ENCODE peak calls at places on chromosomes 5 and 9, in six cellular contexts. D, I, T, U, V and A are unnamed samples.

GRCh38 chr5:42612997-42613396 is 143.6 kb upstream of the CCDC152 start:
- DNase-seq in D (no peak), U (no peak), T (no peak), I (no peak), V (no peak), A (no peak)

GRCh38 chr9:135896626-135897025 is 10.7 kb downstream of the CAMSAP1 start:
- DNase-seq in V (no peak), D (no peak), T (no peak), U (no peak), I (no peak), A (no peak)

GRCh38 chr9:14692536-14692917 is 705 bp downstream of the ZDHHC21 start:
- DNase-seq in D (no peak), T (no peak), U (no peak), I (no peak), V (peak), A (no peak)

GRCh38 chr5:400282-401215 is 42.4 kb upstream of the EXOC3 start:
- DNase-seq in I (peak), D (no peak), U (no peak), V (no peak), T (no peak), A (no peak)

GRCh38 chr9:68507098-68507795 is 33.4 kb downstream of the TMEM252 start:
- DNase-seq in V (no peak), T (no peak), D (peak), U (no peak), I (no peak), A (no peak)

GRCh38 chr5:43917925-43918324 is 314.9 kb downstream of the NNT start:
- DNase-seq in I (no peak), V (no peak), U (no peak), T (no peak), D (no peak), A (no peak)

GRCh38 chr5:102223542-102224444 is 72.3 kb downstream of the SLCO4C1 start:
- DNase-seq in U (no peak), T (no peak), I (no peak), D (peak), V (peak), A (no peak)

GRCh38 chr5:65823820-65824445 is 101.9 kb downstream of the NLN start:
- DNase-seq in V (no peak), U (no peak), I (no peak), T (no peak), D (no peak), A (no peak)

GRCh38 chr5:123088031-123088805 is 823 bp upstream of the PRDM6 start:
- DNase-seq in D (no peak), T (no peak), I (peak), U (no peak), V (peak), A (no peak)

GRCh38 chr5:432928-433791 is 9.8 kb upstream of the EXOC3 start:
- DNase-seq in T (no peak), D (no peak), I (no peak), U (no peak), V (no peak), A (no peak)

GRCh38 chr9:76529667-76530066 is 70.7 kb downstream of the GCNT1 start:
- DNase-seq in D (no peak), U (no peak), T (no peak), V (no peak), I (no peak), A (no peak)

GRCh38 chr9:76528642-76529190 is 69.7 kb downstream of the GCNT1 start:
- DNase-seq in T (no peak), U (no peak), D (no peak), V (no peak), I (no peak), A (no peak)

GRCh38 chr9:76534031-76534430 is 75.0 kb downstream of the GCNT1 start:
- DNase-seq in I (no peak), T (no peak), U (no peak), D (no peak), V (no peak), A (no peak)

GRCh38 chr9:76530458-76531100 is 71.6 kb downstream of the GCNT1 start:
- DNase-seq in D (no peak), T (no peak), V (no peak), U (no peak), I (no peak), A (no peak)

DNA sequence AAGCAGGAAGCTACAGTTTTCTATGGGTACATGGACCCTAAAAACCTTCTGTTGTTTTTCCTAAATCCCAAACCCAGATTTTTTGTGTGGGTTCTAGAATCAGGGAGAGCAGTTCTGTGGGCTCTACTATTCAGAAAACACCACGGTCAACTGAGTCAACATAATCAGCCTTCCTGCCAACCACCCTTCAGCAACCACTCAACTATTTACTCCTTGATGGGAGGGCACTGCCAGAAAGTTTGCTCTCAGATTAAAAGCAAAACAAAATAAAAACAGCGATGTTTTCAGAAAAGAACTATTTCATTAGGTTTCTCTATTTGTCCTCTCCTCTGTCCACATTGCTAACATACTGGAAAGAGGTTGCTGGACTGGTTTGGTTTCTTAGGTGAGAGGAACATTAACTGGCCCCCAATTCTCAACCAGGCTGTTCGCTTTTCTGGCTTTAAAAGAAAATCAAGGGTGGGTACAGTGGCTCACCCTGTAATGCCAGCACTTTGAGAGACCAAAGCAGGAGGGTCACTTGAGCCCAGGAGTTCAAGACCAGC is 72.3 kb downstream of the GCNT1 start:
- DNase-seq in T (no peak), U (no peak), D (no peak), I (no peak), V (no peak), A (no peak)
- TF ChIP-seq POLR2AphosphoS5 in T (no peak), U (no peak), D (no peak), I (no peak), V (no peak), A (no peak)

GRCh38 chr9:116416421-116416820 is 262.8 kb downstream of the PAPPA start:
- DNase-seq in U (no peak), I (no peak), V (no peak), D (no peak), T (no peak), A (no peak)
- TF ChIP-seq POLR2A in U (no peak), I (no peak), V (no peak), D (no peak), T (no peak), A (no peak)

GRCh38 chr5:132268698-132269551 is 11.4 kb downstream of the PDLIM4 start:
- DNase-seq in V (no peak), T (no peak), I (peak), U (peak), D (peak), A (no peak)
- TF ChIP-seq TAF1 in V (no peak), T (no peak), I (no peak), U (no peak), D (no peak), A (no peak)

DNA sequence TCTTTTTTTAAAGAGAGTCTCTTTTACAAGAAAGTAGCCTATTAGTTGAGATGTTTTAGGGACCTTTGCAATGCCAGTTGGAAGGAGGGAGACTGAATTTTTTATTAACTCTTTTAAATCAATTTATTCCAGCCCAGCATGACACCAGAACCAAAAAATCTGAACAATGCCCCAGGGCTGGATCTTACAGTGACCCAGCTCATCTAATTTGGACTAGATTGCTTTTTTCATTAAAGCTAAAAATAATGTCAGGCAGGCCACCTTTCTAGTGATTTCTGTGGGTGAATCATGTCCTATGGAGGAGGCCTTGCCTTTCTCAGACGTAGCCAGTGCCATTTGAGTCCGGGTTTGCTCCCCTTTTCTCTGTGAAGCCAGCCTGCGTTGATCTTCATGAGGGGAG is 38.8 kb downstream of the MAP1B start:
- DNase-seq in U (no peak), D (no peak), V (no peak), I (no peak), T (no peak), A (no peak)
- TF ChIP-seq POLR2AphosphoS5 in U (no peak), D (no peak), V (no peak), I (no peak), T (no peak), A (no peak)

GRCh38 chr5:180810210-180811011 is 7.8 kb upstream of the MGAT1 start:
- DNase-seq in V (peak), T (peak), U (peak), I (peak), D (peak), A (peak)
- TF ChIP-seq POLR2A in V (peak), T (peak), U (peak), I (peak), D (peak), A (peak)

GRCh38 chr5:54601832-54602231 is 84.3 kb downstream of the SNX18 start:
- DNase-seq in I (no peak), D (no peak), V (no peak), U (no peak), T (no peak), A (no peak)

GRCh38 chr5:54595724-54596123 is 78.2 kb downstream of the SNX18 start:
- DNase-seq in I (no peak), T (no peak), V (no peak), U (no peak), D (no peak), A (no peak)

GRCh38 chr5:54603372-54603771 is 85.8 kb downstream of the SNX18 start:
- DNase-seq in T (no peak), I (no peak), D (no peak), V (no peak), U (no peak), A (no peak)

DNA sequence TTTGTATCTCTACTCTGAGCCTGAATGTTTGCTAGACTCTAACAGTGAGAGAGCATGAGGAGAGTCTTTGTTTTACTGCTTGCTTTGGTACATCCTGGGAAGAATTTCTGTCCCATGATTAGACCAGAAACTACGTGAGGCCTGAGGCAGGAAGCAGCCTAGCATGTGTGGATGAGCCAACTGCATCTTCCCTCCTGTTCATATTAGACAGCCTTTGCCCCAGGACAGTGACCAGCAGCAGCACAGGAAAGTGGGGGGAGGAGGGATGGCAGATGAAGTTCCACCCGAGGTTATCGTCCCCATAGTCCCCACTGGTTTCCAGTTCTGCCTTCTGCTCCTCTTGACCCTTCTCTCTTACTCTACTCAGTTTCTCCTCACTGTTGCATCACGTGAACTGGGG is 83.8 kb downstream of the SNX18 start:
- DNase-seq in T (no peak), I (no peak), D (no peak), V (no peak), U (no peak), A (no peak)
- TF ChIP-seq TAF1 in T (no peak), I (no peak), D (no peak), V (no peak), U (no peak), A (no peak)

DNA sequence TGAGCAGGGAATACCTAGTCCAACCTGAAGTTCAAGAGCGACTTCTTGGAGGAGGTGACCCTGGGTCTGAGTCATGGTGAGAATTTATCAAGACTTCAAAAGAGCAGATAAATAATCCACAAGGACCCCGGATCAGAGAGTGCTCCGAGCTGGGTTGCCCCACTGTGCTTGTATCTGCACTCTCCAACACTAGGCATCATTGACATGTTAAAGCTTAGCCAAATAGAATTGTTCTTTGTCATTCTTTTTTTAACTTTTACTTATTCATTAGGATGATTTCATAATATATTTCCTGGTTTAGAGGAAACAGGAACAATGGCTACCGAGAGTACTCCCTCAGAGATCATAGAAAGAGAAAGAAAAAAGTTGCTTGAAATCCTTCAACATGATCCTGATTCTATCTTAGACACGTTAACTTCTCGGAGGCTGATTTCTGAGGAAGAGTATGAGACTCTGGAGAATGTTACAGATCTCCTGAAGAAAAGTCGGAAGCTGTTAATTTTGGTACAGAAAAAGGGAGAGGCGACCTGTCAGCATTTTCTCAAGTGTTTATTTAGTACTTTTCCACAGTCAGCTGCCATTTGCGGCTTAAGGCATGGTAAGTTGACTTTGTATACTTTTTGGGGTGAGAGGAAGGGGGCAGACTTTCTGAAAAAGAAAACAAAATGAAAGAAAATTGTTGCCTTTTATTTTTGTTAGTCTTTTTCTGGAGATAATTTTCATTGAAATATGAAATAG is at the start of gene CARD6:
- DNase-seq in V (no peak), U (no peak), D (peak), I (no peak), T (no peak), A (no peak)
- TF ChIP-seq POLR2AphosphoS5 in V (no peak), U (no peak), D (no peak), I (no peak), T (no peak), A (no peak)